ENCODE peak calls at places on chromosome 19, in six cellular contexts. Q is GM12878, Y is K562, N is H1, F is SK-N-SH, Z is HepG2. W is an unnamed sample.

GRCh38 chr19:8161135-8161646 is 11.8 kb upstream of the FBN3 start:
- DNase-seq in Y (peak; percentile 68), N (no peak), Z (peak; percentile 65), F (peak; percentile 40), Q (peak; percentile 39), W (no peak)

GRCh38 chr19:40976724-40977123 is 14.4 kb upstream of the CYP2B6 start:
- DNase-seq in Y (no peak), Q (no peak), F (no peak), Z (no peak), N (no peak), W (no peak)

GRCh38 chr19:43638214-43638990 is 1.2 kb downstream of the CADM4 start:
- DNase-seq in N (no peak), F (no peak), Q (no peak), Z (no peak), Y (no peak), W (no peak)

GRCh38 chr19:19169236-19170052 is 619 bp downstream of the MEF2B start:
- DNase-seq in F (no peak), Q (no peak), N (no peak), Y (no peak), Z (no peak), W (no peak)

GRCh38 chr19:45954132-45954531 is 19.5 kb downstream of the NOVA2 start:
- DNase-seq in F (peak; percentile 94), Z (no peak), Q (no peak), Y (no peak), N (no peak), W (no peak)

GRCh38 chr19:56110515-56111448 is 10.3 kb downstream of the ZNF787 start:
- DNase-seq in Q (no peak), N (no peak), F (peak; percentile 73), Z (peak; percentile 78), Y (no peak), W (no peak)

GRCh38 chr19:37127999-37128820 is 44.3 kb downstream of the ZNF585A start:
- DNase-seq in Q (no peak), Y (no peak), N (no peak), Z (no peak), F (no peak), W (no peak)

GRCh38 chr19:1082165-1082927 is 12.8 kb downstream of the POLR2E start:
- DNase-seq in F (peak; percentile 92), N (peak; percentile 95), Z (no peak), Q (no peak), Y (peak; percentile 95), W (peak; percentile 87)

GRCh38 chr19:50384685-50385535 is 763 bp downstream of the POLD1 start:
- DNase-seq in Z (no peak), Q (no peak), N (no peak), Y (no peak), F (peak; percentile 33), W (no peak)

DNA sequence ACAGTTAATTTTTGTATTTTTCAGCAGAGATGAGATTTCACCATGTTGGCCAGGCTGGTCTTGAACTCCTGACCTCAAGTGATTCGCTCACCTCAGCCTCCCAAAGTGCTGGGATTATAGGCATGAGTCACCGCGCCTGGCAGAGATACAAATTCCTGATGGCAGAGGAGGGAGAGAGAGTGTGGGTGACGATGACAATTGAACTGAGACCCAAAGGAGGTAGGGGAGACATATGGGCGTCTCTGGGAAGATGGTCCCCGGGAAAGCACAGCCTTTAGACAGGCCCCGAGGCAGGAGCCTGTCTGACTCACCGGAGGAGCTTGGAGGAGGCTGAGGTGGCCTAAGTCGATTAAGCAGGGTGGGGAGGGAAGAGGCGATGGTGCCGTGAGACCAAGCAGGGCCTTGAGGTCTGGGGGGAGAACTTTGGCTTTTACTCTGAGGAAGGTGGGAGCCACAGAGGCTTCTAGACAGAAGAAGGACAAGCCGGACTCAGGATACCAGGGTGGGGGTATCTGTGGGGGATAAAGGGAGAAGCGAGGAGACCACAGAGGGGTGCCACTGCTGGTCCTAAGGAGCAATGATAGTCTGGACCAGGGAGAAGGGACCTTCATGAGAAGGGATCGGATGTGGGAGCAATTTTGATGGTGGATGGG is 38.2 kb downstream of the ARRDC2 start:
- DNase-seq in Y (peak; percentile 42), Z (peak; percentile 31), Q (no peak), N (no peak), F (no peak), W (no peak)
- TF ChIP-seq POLR2AphosphoS5 in Y (no peak), Z (no peak), Q (no peak), N (no peak), F (no peak), W (no peak)

GRCh38 chr19:29663861-29664752 is 1.2 kb upstream of the PLEKHF1 start:
- DNase-seq in Q (no peak), Z (no peak), F (no peak), N (no peak), Y (no peak), W (no peak)

GRCh38 chr19:29662278-29662603 is 3.0 kb upstream of the PLEKHF1 start:
- DNase-seq in Z (no peak), F (no peak), Y (no peak), Q (no peak), N (no peak), W (no peak)

GRCh38 chr19:29664753-29665214 is 477 bp upstream of the PLEKHF1 start:
- DNase-seq in F (no peak), Q (no peak), Z (no peak), Y (no peak), N (no peak), W (no peak)

GRCh38 chr19:29660835-29661234 is 4.4 kb upstream of the PLEKHF1 start:
- DNase-seq in F (no peak), Q (no peak), Z (no peak), N (no peak), Y (no peak), W (no peak)

GRCh38 chr19:29662604-29663404 is 2.5 kb upstream of the PLEKHF1 start:
- DNase-seq in N (no peak), F (no peak), Z (no peak), Q (no peak), Y (peak; percentile 34), W (no peak)
- TF ChIP-seq TAF1 in N (no peak), F (no peak), Z (no peak), Q (no peak), Y (no peak), W (no peak)

GRCh38 chr19:6868341-6868740 is 19.0 kb upstream of the ADGRE1 start:
- DNase-seq in Z (no peak), Y (no peak), F (no peak), N (no peak), Q (no peak), W (no peak)

GRCh38 chr19:6865849-6866248 is 21.5 kb upstream of the ADGRE1 start:
- DNase-seq in Q (no peak), Z (no peak), Y (no peak), F (no peak), N (no peak), W (no peak)

GRCh38 chr19:6861683-6862286 is 25.6 kb upstream of the ADGRE1 start:
- DNase-seq in Q (no peak), N (no peak), Z (peak; percentile 4), F (no peak), Y (no peak), W (no peak)

GRCh38 chr19:6866646-6867255 is 20.6 kb upstream of the ADGRE1 start:
- DNase-seq in Y (no peak), Z (no peak), N (no peak), F (no peak), Q (no peak), W (no peak)

DNA sequence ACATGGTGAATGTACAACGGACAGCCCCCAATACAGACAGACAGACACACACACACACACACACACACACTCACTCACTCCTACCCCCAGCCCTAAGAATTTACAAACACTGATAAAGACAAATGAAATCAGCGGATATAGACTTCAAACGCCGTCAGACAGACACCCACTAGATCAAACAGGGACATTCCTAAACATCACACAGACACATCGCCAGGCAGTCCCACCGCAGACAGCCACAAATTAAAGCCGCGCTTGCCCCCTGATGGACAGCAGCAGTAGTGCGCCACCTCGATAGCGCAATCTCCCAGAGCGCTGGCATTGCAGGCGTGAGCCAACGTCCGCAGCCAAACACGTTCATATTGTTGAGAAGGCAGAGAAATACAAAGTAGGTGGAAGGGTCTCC is 24.7 kb upstream of the ADGRE1 start:
- DNase-seq in F (peak; percentile 65), Q (peak; percentile 80), Y (peak; percentile 77), N (peak; percentile 49), Z (peak; percentile 83), W (peak; percentile 65)
- TF ChIP-seq POLR2AphosphoS5 in F (no peak), Q (no peak), Y (no peak), N (no peak), Z (no peak), W (no peak)

GRCh38 chr19:33868821-33869412 is 72.2 kb downstream of the KCTD15 start:
- DNase-seq in N (no peak), F (peak; percentile 73), Z (no peak), Q (no peak), Y (no peak), W (no peak)
- TF ChIP-seq TAF1 in N (no peak), F (no peak), Z (no peak), Q (no peak), Y (no peak), W (no peak)

GRCh38 chr19:12956446-12957388 is at the start of gene GADD45GIP1:
- DNase-seq in N (peak; percentile 38), Z (peak; percentile 67), F (peak; percentile 94), Q (peak; percentile 41), Y (peak; percentile 86), W (peak; percentile 78)
- TF ChIP-seq POLR2AphosphoS5 in N (peak; percentile 98), Z (peak; percentile 90), F (peak; percentile 91), Q (peak; percentile 91), Y (peak; percentile 84), W (peak; percentile 93)

DNA sequence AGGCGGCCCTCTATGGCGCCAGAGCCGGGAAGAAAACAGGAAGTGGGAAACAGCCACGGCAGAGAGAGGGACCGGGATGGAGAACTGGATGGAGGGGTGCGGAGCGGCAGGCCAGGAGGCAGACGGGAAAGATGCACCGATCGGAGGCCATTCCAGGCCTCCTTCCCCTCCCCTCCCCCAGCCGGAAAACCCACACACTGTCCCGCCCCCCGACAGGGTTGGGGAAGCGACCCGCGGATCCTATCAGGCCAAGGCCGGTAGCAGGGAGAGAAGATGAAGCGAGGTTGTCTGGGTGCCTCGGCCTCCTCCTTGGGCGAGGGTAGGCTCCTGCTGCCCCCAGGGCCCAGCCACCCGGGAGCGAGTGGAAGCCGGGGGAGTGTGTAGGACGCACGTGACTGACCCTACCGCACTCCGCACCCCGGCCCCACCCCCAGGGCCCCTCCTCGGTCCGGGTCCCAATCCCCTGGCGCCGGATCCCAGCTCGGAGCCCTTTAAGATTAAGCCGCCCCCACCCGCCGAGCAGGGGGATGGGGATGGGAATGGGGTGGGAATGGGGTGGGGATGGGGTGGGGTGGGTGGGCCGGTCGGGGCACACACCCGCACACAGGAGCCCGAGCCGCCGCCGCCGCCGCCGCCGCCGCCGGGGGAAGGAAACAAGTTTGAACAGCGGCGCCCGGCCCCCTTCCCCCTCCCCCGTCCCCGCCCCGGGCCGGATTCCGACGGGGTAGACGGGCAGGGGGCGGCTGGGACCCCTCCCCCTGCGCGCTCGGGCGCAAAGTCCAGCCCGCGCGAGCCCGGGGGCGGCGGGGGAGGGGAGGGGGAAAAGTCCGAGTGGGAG is 1.5 kb downstream of the ERF start:
- DNase-seq in Y (peak; percentile 86), Q (no peak), F (peak; percentile 83), Z (peak; percentile 59), N (no peak), W (peak; percentile 78)
- TF ChIP-seq TAF1 in Y (no peak), Q (no peak), F (no peak), Z (peak; percentile 29), N (peak; percentile 54), W (no peak)